ENCODE peak calls at places on chromosomes 6 and 20, in nine cellular contexts. K, J, T, H, Q, R, O, Y and A are unnamed samples.

GRCh38 chr6:124999105-124999764 is 37.0 kb downstream of the RNF217 start:
- DNase-seq in K (no peak), J (no peak), T (peak), H (no peak), Q (no peak), R (no peak), O (no peak), Y (no peak), A (peak)

GRCh38 chr20:5041433-5041832 is 40.1 kb upstream of the SLC23A2 start:
- DNase-seq in K (no peak), J (peak), T (no peak), H (peak), Q (no peak), R (peak), O (peak), Y (no peak), A (no peak)

GRCh38 chr6:112116215-112116614 is 28.8 kb downstream of the FAM229B start:
- DNase-seq in K (no peak), J (no peak), T (no peak), H (no peak), Q (no peak), R (no peak), O (no peak), Y (no peak), A (no peak)

GRCh38 chr6:27280064-27280539 is 32.0 kb downstream of the POM121L2 start:
- DNase-seq in K (no peak), J (peak), T (peak), H (peak), Q (peak), R (peak), O (no peak), Y (no peak), A (peak)

GRCh38 chr6:12066297-12066696 is 54.2 kb downstream of the HIVEP1 start:
- DNase-seq in K (no peak), J (no peak), T (no peak), H (peak), Q (no peak), R (no peak), O (no peak), Y (no peak), A (peak)

GRCh38 chr20:45951925-45952834 is 17.7 kb downstream of the PCIF1 start:
- DNase-seq in K (no peak), J (no peak), T (no peak), H (no peak), Q (no peak), R (no peak), O (no peak), Y (no peak), A (no peak)

GRCh38 chr6:82702574-82702973 is 339.0 kb downstream of the TPBG start:
- DNase-seq in K (no peak), J (no peak), T (no peak), H (no peak), Q (no peak), R (no peak), O (no peak), Y (no peak), A (no peak)

GRCh38 chr6:21648475-21649050 is 55.0 kb downstream of the SOX4 start:
- DNase-seq in K (no peak), J (no peak), T (no peak), H (no peak), Q (no peak), R (no peak), O (no peak), Y (no peak), A (no peak)

GRCh38 chr20:42338274-42339172 is 720.3 kb upstream of the CHD6 start:
- DNase-seq in K (peak), J (no peak), T (no peak), H (no peak), Q (no peak), R (no peak), O (no peak), Y (no peak), A (no peak)

GRCh38 chr6:159045826-159046225 is 1.0 kb upstream of the TAGAP start:
- DNase-seq in K (no peak), J (no peak), T (no peak), H (no peak), Q (no peak), R (no peak), O (no peak), Y (no peak), A (no peak)
- TF ChIP-seq CTCF in K (no peak), J (no peak), T (no peak), H (no peak), Q (no peak), R (peak), O (no peak), Y (no peak), A (no peak)

DNA sequence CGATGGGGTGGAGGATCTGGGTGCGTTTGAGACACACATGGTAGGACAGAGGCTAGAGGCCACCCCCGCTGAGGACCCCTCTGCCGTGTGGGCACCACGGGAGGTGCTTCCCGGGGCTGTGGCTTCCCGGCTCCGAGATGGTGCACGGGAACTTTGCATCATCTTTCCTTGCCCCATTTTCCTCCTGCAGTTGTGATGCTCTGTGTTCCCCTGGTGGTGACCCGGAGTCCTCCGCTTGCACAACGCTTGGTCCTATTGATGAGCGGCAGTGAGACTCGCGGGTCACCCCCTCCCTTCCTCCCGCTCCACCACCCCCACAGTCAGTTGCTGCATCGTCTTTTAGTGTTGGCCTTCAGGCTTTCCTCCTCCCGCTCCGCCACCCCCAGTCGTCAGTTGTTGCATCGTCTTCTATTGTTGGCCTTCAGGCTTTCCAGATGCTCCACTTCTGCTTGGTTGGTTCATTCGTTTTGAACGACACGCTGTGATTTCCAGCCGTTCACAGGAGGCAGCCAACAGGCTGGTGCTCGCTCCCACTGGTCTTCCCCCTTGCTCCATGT is 37.3 kb downstream of the PYGB start:
- DNase-seq in K (peak), J (no peak), T (no peak), H (no peak), Q (no peak), R (no peak), O (no peak), Y (peak), A (no peak)
- TF ChIP-seq CTCF in K (no peak), J (peak), T (no peak), H (peak), Q (no peak), R (peak), O (no peak), Y (no peak), A (no peak)

DNA sequence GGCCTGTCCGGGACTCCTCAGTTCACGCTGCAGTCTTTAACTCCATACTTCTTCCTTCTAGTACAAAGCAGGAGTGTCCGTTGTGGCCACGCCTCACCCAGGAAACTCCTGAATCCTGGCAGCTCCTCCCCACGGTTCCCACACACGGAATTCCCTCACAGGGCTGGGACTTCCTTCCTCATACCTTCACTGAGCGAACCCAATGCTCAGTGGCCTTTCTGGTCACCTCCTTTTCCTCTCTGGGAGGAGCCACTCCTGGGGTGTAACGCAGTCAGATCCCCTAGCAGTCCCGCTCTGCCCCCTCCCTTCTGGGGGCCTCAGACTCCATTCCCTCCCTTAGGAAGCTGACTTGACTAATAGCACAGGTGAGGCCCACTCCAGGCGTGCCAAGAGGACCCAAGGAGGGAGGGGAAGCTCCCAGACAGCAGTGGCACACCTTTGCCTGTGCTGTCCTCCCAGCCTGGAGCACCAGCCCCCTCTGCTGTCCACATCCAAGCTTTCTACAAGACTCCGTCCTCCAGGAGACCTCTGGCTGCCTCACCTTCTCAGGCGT is at the start of gene SLC52A3:
- DNase-seq in K (no peak), J (no peak), T (peak), H (no peak), Q (peak), R (peak), O (no peak), Y (no peak), A (peak)
- TF ChIP-seq CTCF in K (peak), J (peak), T (peak), H (no peak), Q (peak), R (peak), O (no peak), Y (peak), A (no peak)

GRCh38 chr6:106085687-106085983 is 501 bp upstream of the PRDM1 start:
- DNase-seq in K (no peak), J (no peak), T (no peak), H (peak), Q (no peak), R (no peak), O (no peak), Y (no peak), A (no peak)

GRCh38 chr6:106092279-106092678 is 6.1 kb downstream of the PRDM1 start:
- DNase-seq in K (no peak), J (no peak), T (no peak), H (no peak), Q (no peak), R (no peak), O (no peak), Y (no peak), A (no peak)

GRCh38 chr6:106085984-106086832 is at the start of gene PRDM1:
- DNase-seq in K (peak), J (peak), T (peak), H (peak), Q (peak), R (peak), O (no peak), Y (peak), A (peak)

GRCh38 chr6:106087548-106088325 is 1.6 kb downstream of the PRDM1 start:
- DNase-seq in K (no peak), J (no peak), T (no peak), H (peak), Q (no peak), R (no peak), O (no peak), Y (peak), A (peak)

GRCh38 chr6:106089981-106090380 is 3.8 kb downstream of the PRDM1 start:
- DNase-seq in K (no peak), J (no peak), T (no peak), H (peak), Q (no peak), R (no peak), O (no peak), Y (no peak), A (peak)
- TF ChIP-seq CTCF in K (no peak), J (no peak), T (no peak), H (no peak), Q (no peak), R (peak), O (peak), Y (no peak), A (no peak)

DNA sequence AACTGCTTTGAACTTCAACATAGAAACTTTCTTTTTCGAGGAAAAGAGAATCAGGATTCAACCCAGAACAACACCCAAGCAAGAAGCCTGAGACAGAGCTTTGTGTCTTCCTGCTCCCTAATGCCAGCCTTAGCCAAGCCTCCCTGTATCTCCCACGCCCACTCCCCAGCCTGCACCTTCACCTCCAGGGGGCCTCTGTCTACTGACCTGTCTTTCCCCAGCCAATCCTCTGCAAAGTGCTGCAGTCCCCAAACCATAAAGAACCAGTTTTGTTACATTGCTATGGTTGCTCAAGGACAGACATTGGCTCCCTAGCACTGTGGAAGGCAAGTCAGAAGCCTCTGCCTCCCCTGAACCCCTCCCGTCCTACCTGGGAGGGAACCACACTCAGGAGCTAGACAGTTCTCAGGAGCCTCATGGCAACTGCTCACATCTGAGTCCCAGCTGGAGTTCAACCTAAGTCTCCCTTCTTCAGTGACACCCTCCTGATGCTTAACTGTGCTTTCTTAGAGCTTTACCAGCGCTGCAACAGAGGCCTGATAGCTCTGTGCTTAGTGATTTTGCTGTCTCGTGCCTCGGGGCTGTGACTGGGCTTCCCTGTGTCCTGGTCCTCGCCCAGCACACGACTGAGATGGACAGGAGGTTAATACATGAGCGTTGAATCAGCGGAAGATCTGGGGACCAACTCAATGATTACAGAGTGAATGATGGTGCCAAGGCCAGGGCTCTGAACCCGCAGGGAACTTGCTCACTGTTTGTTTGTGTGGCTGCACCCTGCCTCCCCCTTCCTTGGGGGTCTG is 101.5 kb upstream of the DUSP22 start:
- DNase-seq in K (no peak), J (no peak), T (no peak), H (no peak), Q (no peak), R (peak), O (no peak), Y (no peak), A (peak)
- TF ChIP-seq CTCF in K (no peak), J (peak), T (no peak), H (peak), Q (no peak), R (peak), O (no peak), Y (no peak), A (no peak)

GRCh38 chr20:1826046-1826445 is 69.2 kb upstream of the SIRPA start:
- DNase-seq in K (no peak), J (no peak), T (no peak), H (no peak), Q (no peak), R (no peak), O (no peak), Y (no peak), A (no peak)
- TF ChIP-seq CTCF in K (no peak), J (no peak), T (no peak), H (no peak), Q (no peak), R (no peak), O (no peak), Y (no peak), A (no peak)

DNA sequence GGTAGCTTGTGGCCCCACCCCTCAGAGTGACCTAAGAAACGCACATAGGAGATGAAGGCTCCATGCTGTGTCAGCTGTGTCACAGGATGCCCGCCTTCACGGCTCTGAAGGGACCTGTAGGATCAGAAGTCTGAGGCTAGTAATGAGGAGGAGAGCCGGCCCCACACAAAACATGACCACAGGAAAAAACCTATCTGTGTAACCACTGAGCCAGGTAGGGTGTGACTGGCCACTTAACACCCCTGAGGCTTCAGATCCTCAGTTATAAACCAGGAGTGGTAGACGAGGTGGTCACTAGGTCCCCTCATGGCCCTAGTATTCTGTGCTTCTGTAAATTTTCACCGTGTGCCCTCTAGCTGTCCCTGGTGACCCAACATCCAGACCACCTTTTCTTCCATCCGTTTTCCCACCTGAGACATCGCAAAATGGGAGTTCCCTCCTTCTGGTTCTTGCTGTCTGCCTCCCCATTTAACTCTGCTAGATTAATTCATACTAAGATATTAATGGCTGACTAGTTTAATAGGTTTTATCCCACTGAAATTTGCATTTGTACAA is 52.8 kb downstream of the TBC1D7 start:
- DNase-seq in K (no peak), J (no peak), T (no peak), H (no peak), Q (no peak), R (no peak), O (no peak), Y (no peak), A (no peak)
- TF ChIP-seq CTCF in K (no peak), J (no peak), T (no peak), H (no peak), Q (no peak), R (no peak), O (no peak), Y (no peak), A (no peak)

GRCh38 chr6:22907085-22907484 is 337.7 kb downstream of the HDGFL1 start:
- DNase-seq in K (no peak), J (no peak), T (no peak), H (no peak), Q (no peak), R (no peak), O (no peak), Y (no peak), A (no peak)

GRCh38 chr6:22904413-22904812 is 335.0 kb downstream of the HDGFL1 start:
- DNase-seq in K (no peak), J (no peak), T (no peak), H (peak), Q (no peak), R (no peak), O (no peak), Y (no peak), A (no peak)

GRCh38 chr6:22910370-22910769 is 341.0 kb downstream of the HDGFL1 start:
- DNase-seq in K (no peak), J (no peak), T (no peak), H (no peak), Q (no peak), R (no peak), O (no peak), Y (no peak), A (no peak)

DNA sequence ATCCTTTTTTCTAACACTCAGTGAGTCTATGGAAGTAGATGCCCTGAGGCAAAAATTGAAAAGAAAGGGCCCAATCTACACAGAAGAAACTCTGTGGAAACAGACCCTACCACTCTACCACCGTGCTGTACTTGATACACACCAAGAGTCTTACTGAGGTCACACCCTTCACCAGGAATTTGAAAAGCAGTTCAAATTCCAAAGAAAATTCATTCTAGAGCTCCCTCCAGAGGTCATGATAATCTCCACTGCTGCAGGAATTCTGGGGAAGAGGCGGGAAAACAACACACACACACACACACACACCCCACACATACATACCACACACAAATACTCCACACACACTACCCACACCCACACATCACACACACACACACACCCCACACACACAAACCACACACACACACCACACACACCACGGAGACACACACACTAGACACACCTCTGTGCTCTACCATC is 336.8 kb downstream of the HDGFL1 start:
- DNase-seq in K (no peak), J (no peak), T (no peak), H (peak), Q (peak), R (no peak), O (no peak), Y (no peak), A (peak)
- TF ChIP-seq CTCF in K (peak), J (peak), T (no peak), H (peak), Q (no peak), R (peak), O (peak), Y (peak), A (peak)